ENCODE peak calls at places on chromosomes 16 and 17, in nine cellular contexts. U, R, F, L, I, J, T, G and W are unnamed samples.

GRCh38 chr17:49576121-49576905 is 642 bp downstream of the NXPH3 start:
- DNase-seq in L (no peak), I (peak; percentile 60), F (no peak), J (peak; percentile 49), U (peak; percentile 63), R (no peak), G (no peak), T (no peak), W (no peak)

GRCh38 chr17:40843242-40843641 is 20.8 kb upstream of the KRT10 start:
- DNase-seq in G (no peak), R (no peak), I (no peak), F (no peak), J (no peak), U (no peak), L (no peak), T (no peak), W (no peak)

GRCh38 chr17:3750926-3751325 is 27.2 kb downstream of the HASPIN start:
- DNase-seq in I (no peak), R (no peak), U (no peak), T (no peak), F (no peak), G (no peak), L (no peak), J (no peak), W (peak; percentile 50)

GRCh38 chr17:17363638-17364337 is 60.6 kb downstream of the NT5M start:
- DNase-seq in L (no peak), F (no peak), U (no peak), T (peak; percentile 81), R (no peak), G (no peak), J (no peak), I (no peak), W (peak; percentile 44)

GRCh38 chr17:72850410-72850809 is 242.1 kb downstream of the SLC39A11 start:
- DNase-seq in G (no peak), R (no peak), T (no peak), L (no peak), J (no peak), U (no peak), I (peak; percentile 39), F (no peak), W (no peak)

GRCh38 chr17:36095992-36096391 is 6.0 kb upstream of the CCL3 start:
- DNase-seq in I (no peak), F (no peak), T (no peak), U (no peak), J (no peak), G (no peak), R (no peak), L (no peak), W (no peak)

GRCh38 chr16:49588729-49589384 is 215.3 kb downstream of the C16orf78 start:
- DNase-seq in G (no peak), I (peak; percentile 64), U (no peak), L (no peak), R (no peak), F (no peak), J (no peak), T (no peak), W (no peak)

GRCh38 chr16:49932943-49933342 is 77.0 kb upstream of the ZNF423 start:
- DNase-seq in F (no peak), T (peak; percentile 24), I (peak; percentile 33), J (no peak), R (no peak), L (no peak), U (no peak), G (no peak), W (no peak)

GRCh38 chr16:67394271-67395104 is 1.2 kb upstream of the TPPP3 start:
- DNase-seq in F (no peak), T (no peak), I (no peak), G (no peak), L (no peak), J (no peak), U (no peak), R (no peak), W (no peak)

GRCh38 chr17:34584805-34585416 is 5.5 kb downstream of the TMEM132E start:
- DNase-seq in L (no peak), G (no peak), U (peak; percentile 49), I (peak; percentile 30), J (no peak), F (no peak), R (no peak), T (peak; percentile 56), W (peak; percentile 54)

GRCh38 chr16:27826081-27826892 is 237.2 kb downstream of the GSG1L start:
- DNase-seq in U (no peak), I (no peak), J (no peak), G (no peak), T (peak; percentile 59), L (no peak), R (no peak), F (no peak), W (no peak)

GRCh38 chr17:57519199-57519598 is 225.9 kb downstream of the CCDC182 start:
- DNase-seq in G (no peak), U (peak; percentile 64), R (no peak), L (no peak), T (no peak), F (no peak), I (no peak), J (no peak), W (no peak)

GRCh38 chr17:8131844-8132441 is 8.0 kb upstream of the HES7 start:
- DNase-seq in T (no peak), R (no peak), J (no peak), F (no peak), U (peak; percentile 45), L (no peak), I (no peak), G (no peak), W (no peak)

GRCh38 chr16:21104124-21104860 is 46.4 kb downstream of the DNAH3 start:
- DNase-seq in I (peak; percentile 49), U (no peak), G (no peak), R (no peak), F (peak; percentile 84), J (no peak), L (no peak), T (no peak), W (no peak)

GRCh38 chr16:23742761-23743160 is 12.1 kb upstream of the CHP2 start:
- DNase-seq in I (no peak), F (no peak), G (no peak), T (no peak), L (no peak), U (no peak), R (no peak), J (no peak), W (peak; percentile 60)

GRCh38 chr17:75950850-75951554 is 10.2 kb upstream of the FBF1 start:
- DNase-seq in T (peak; percentile 15), G (no peak), L (no peak), J (no peak), U (no peak), R (no peak), I (peak; percentile 45), F (no peak), W (no peak)

GRCh38 chr17:39926588-39927100 is 757 bp downstream of the ORMDL3 start:
- DNase-seq in F (no peak), R (peak; percentile 21), U (no peak), L (no peak), J (no peak), T (no peak), G (peak; percentile 60), I (peak; percentile 36), W (peak; percentile 59)

GRCh38 chr17:74386397-74386796 is 19.1 kb downstream of the GPR142 start:
- DNase-seq in T (no peak), J (no peak), I (peak; percentile 65), F (no peak), U (no peak), R (no peak), G (no peak), L (no peak), W (peak; percentile 89)

GRCh38 chr16:27515874-27516353 is 33.8 kb downstream of the GTF3C1 start:
- DNase-seq in U (peak; percentile 45), G (peak; percentile 77), I (peak; percentile 26), L (no peak), T (no peak), R (no peak), J (peak; percentile 13), F (no peak), W (peak; percentile 5)

GRCh38 chr16:67284699-67285646 is 5.6 kb downstream of the PLEKHG4 start:
- DNase-seq in U (peak; percentile 68), G (no peak), L (no peak), T (no peak), F (no peak), I (peak; percentile 50), R (no peak), J (no peak), W (peak; percentile 55)

GRCh38 chr16:31357324-31358156 is 2.6 kb downstream of the ITGAX start:
- DNase-seq in T (no peak), U (no peak), R (no peak), F (no peak), I (no peak), L (no peak), J (no peak), G (no peak), W (no peak)

GRCh38 chr16:85523602-85524364 is 89.3 kb upstream of the GSE1 start:
- DNase-seq in L (no peak), G (no peak), T (no peak), R (no peak), I (peak; percentile 75), J (no peak), F (no peak), U (peak; percentile 51), W (no peak)

GRCh38 chr16:30368122-30368791 is 2.0 kb downstream of the TBC1D10B start:
- DNase-seq in I (peak; percentile 56), G (no peak), J (no peak), U (no peak), R (no peak), T (no peak), L (no peak), F (no peak), W (peak; percentile 44)

GRCh38 chr16:16188827-16189226 is 34.5 kb downstream of the ABCC6 start:
- DNase-seq in T (no peak), G (no peak), J (no peak), R (no peak), U (no peak), F (no peak), I (no peak), L (no peak), W (no peak)

GRCh38 chr17:61459434-61459809 is 7.2 kb downstream of the TBX4 start:
- DNase-seq in R (no peak), L (no peak), G (no peak), U (no peak), T (no peak), I (no peak), F (no peak), J (no peak), W (no peak)

GRCh38 chr17:61436273-61436672 is 15.9 kb upstream of the TBX4 start:
- DNase-seq in L (no peak), F (no peak), I (no peak), T (no peak), G (no peak), U (no peak), J (no peak), R (no peak), W (no peak)